ENCODE peak calls at places on chromosome 18, in five cellular contexts. One of them, this sample, is unnamed.

GRCh38 chr18:47331641-47332040 is 80.2 kb upstream of the SKOR2 start:
- DNase-seq in HFF-Myc: no peak
- DNase-seq in neural progenitor cell: no peak
- DNase-seq in AG09309: no peak
- DNase-seq in thoracic aorta: no peak
- DNase-seq in this sample: no peak

GRCh38 chr18:46756559-46757201 is at the start of gene ST8SIA5:
- DNase-seq in HFF-Myc: no peak
- DNase-seq in neural progenitor cell: peak
- DNase-seq in AG09309: no peak
- DNase-seq in thoracic aorta: no peak
- DNase-seq in this sample: no peak

GRCh38 chr18:73487956-73488355 is 620.2 kb upstream of the NETO1 start:
- DNase-seq in HFF-Myc: no peak
- DNase-seq in neural progenitor cell: no peak
- DNase-seq in AG09309: peak
- DNase-seq in thoracic aorta: no peak
- DNase-seq in this sample: no peak

GRCh38 chr18:61833387-61833786 is 59.4 kb downstream of the RNF152 start:
- DNase-seq in HFF-Myc: peak
- DNase-seq in neural progenitor cell: no peak
- DNase-seq in AG09309: peak
- DNase-seq in thoracic aorta: no peak
- DNase-seq in this sample: no peak

GRCh38 chr18:10460414-10461018 is 6.1 kb downstream of the APCDD1 start:
- DNase-seq in HFF-Myc: no peak
- DNase-seq in neural progenitor cell: no peak
- DNase-seq in AG09309: no peak
- DNase-seq in thoracic aorta: no peak
- DNase-seq in this sample: no peak

GRCh38 chr18:12287684-12288405 is 20.2 kb upstream of the TUBB6 start:
- DNase-seq in HFF-Myc: no peak
- DNase-seq in neural progenitor cell: peak
- DNase-seq in AG09309: peak
- DNase-seq in thoracic aorta: peak
- DNase-seq in this sample: peak

GRCh38 chr18:50162486-50163304 is 32.3 kb downstream of the MYO5B start:
- DNase-seq in HFF-Myc: no peak
- DNase-seq in neural progenitor cell: no peak
- DNase-seq in AG09309: no peak
- DNase-seq in thoracic aorta: no peak
- DNase-seq in this sample: no peak

GRCh38 chr18:56083097-56083865 is 495.3 kb upstream of the TCF4 start:
- DNase-seq in HFF-Myc: peak
- DNase-seq in neural progenitor cell: peak
- DNase-seq in AG09309: no peak
- DNase-seq in thoracic aorta: no peak
- DNase-seq in this sample: no peak

GRCh38 chr18:36752929-36753865 is 75.6 kb downstream of the TPGS2 start:
- DNase-seq in HFF-Myc: no peak
- DNase-seq in neural progenitor cell: no peak
- DNase-seq in AG09309: no peak
- DNase-seq in thoracic aorta: no peak
- DNase-seq in this sample: no peak

GRCh38 chr18:23321996-23322395 is 131.1 kb upstream of the RIOK3 start:
- DNase-seq in HFF-Myc: no peak
- DNase-seq in neural progenitor cell: no peak
- DNase-seq in AG09309: no peak
- DNase-seq in thoracic aorta: no peak
- DNase-seq in this sample: no peak

GRCh38 chr18:22563098-22563707 is 145.5 kb upstream of the CTAGE1 start:
- DNase-seq in HFF-Myc: peak
- DNase-seq in neural progenitor cell: peak
- DNase-seq in AG09309: peak
- DNase-seq in thoracic aorta: no peak
- DNase-seq in this sample: no peak

GRCh38 chr18:48842259-48843061 is 108.3 kb downstream of the SMAD7 start:
- DNase-seq in HFF-Myc: no peak
- DNase-seq in neural progenitor cell: no peak
- DNase-seq in AG09309: no peak
- DNase-seq in thoracic aorta: no peak
- DNase-seq in this sample: peak

GRCh38 chr18:58863539-58864145 is 1.0 kb upstream of the ZNF532 start:
- DNase-seq in HFF-Myc: no peak
- DNase-seq in neural progenitor cell: peak
- DNase-seq in AG09309: no peak
- DNase-seq in thoracic aorta: no peak
- DNase-seq in this sample: no peak

GRCh38 chr18:36850527-36851201 is 21.7 kb downstream of the KIAA1328 start:
- DNase-seq in HFF-Myc: peak
- DNase-seq in neural progenitor cell: no peak
- DNase-seq in AG09309: peak
- DNase-seq in thoracic aorta: no peak
- DNase-seq in this sample: no peak

GRCh38 chr18:63979409-63979908 is 9.6 kb downstream of the SERPINB8 start:
- DNase-seq in HFF-Myc: peak
- DNase-seq in neural progenitor cell: peak
- DNase-seq in AG09309: no peak
- DNase-seq in thoracic aorta: no peak
- DNase-seq in this sample: no peak

GRCh38 chr18:51668101-51668500 is 470.6 kb upstream of the MEX3C start:
- DNase-seq in HFF-Myc: peak
- DNase-seq in neural progenitor cell: peak
- DNase-seq in AG09309: no peak
- DNase-seq in thoracic aorta: no peak
- DNase-seq in this sample: no peak

GRCh38 chr18:62399306-62399705 is 74.2 kb downstream of the TNFRSF11A start:
- DNase-seq in HFF-Myc: no peak
- DNase-seq in neural progenitor cell: no peak
- DNase-seq in AG09309: no peak
- DNase-seq in thoracic aorta: no peak
- DNase-seq in this sample: no peak

GRCh38 chr18:37499008-37499407 is 66.6 kb downstream of the CELF4 start:
- DNase-seq in HFF-Myc: no peak
- DNase-seq in neural progenitor cell: peak
- DNase-seq in AG09309: no peak
- DNase-seq in thoracic aorta: no peak
- DNase-seq in this sample: no peak

GRCh38 chr18:47115205-47115604 is 35.1 kb downstream of the HDHD2 start:
- DNase-seq in HFF-Myc: no peak
- DNase-seq in neural progenitor cell: no peak
- DNase-seq in AG09309: no peak
- DNase-seq in thoracic aorta: no peak
- DNase-seq in this sample: no peak

GRCh38 chr18:12579775-12580174 is 78.1 kb downstream of the SPIRE1 start:
- DNase-seq in HFF-Myc: no peak
- DNase-seq in neural progenitor cell: no peak
- DNase-seq in AG09309: no peak
- DNase-seq in thoracic aorta: no peak
- DNase-seq in this sample: no peak

GRCh38 chr18:39946623-39947061 is 2008.4 kb upstream of the PIK3C3 start:
- DNase-seq in HFF-Myc: peak
- DNase-seq in neural progenitor cell: no peak
- DNase-seq in AG09309: no peak
- DNase-seq in thoracic aorta: no peak
- DNase-seq in this sample: no peak

GRCh38 chr18:67232406-67232805 is 284.1 kb downstream of the DSEL start:
- DNase-seq in HFF-Myc: no peak
- DNase-seq in neural progenitor cell: no peak
- DNase-seq in AG09309: peak
- DNase-seq in thoracic aorta: no peak
- DNase-seq in this sample: no peak

GRCh38 chr18:27564066-27564465 is 379.0 kb upstream of the CHST9 start:
- DNase-seq in HFF-Myc: no peak
- DNase-seq in neural progenitor cell: no peak
- DNase-seq in AG09309: no peak
- DNase-seq in thoracic aorta: no peak
- DNase-seq in this sample: no peak

GRCh38 chr18:48777737-48778111 is 173.0 kb downstream of the SMAD7 start:
- DNase-seq in HFF-Myc: no peak
- DNase-seq in neural progenitor cell: no peak
- DNase-seq in AG09309: no peak
- DNase-seq in thoracic aorta: no peak
- DNase-seq in this sample: no peak

GRCh38 chr18:59155140-59155539 is 15.5 kb downstream of the SEC11C start:
- DNase-seq in HFF-Myc: peak
- DNase-seq in neural progenitor cell: no peak
- DNase-seq in AG09309: peak
- DNase-seq in thoracic aorta: no peak
- DNase-seq in this sample: no peak

GRCh38 chr18:2087877-2088673 is 483.2 kb downstream of the METTL4 start:
- DNase-seq in HFF-Myc: no peak
- DNase-seq in neural progenitor cell: no peak
- DNase-seq in AG09309: no peak
- DNase-seq in thoracic aorta: no peak
- DNase-seq in this sample: no peak

GRCh38 chr18:53556450-53556849 is 668.0 kb downstream of the MBD2 start:
- DNase-seq in HFF-Myc: no peak
- DNase-seq in neural progenitor cell: no peak
- DNase-seq in AG09309: no peak
- DNase-seq in thoracic aorta: no peak
- DNase-seq in this sample: no peak

DNA sequence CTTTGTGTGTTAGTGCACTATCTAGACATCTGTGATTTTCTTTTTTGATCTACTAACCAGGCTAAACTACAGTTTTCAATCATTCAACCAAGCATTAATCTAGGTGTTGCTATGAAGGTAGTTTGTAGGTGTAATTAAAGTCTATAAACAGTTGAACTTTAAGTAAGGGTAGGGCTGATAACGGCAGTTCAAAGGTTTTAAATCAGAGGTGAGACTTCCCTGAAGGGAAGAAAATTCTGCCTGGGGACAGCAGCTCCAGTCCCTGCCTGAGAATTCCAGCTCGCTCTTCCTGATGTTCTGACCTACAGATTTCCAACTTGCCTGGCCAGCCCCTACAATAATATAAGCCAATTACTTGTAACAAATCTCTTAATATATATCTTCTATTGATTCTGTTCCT is 663.9 kb downstream of the MBD2 start:
- DNase-seq in HFF-Myc: no peak
- DNase-seq in neural progenitor cell: no peak
- DNase-seq in AG09309: no peak
- DNase-seq in thoracic aorta: no peak
- DNase-seq in this sample: no peak
- TF ChIP-seq CTCF in HFF-Myc: no peak
- TF ChIP-seq CTCF in neural progenitor cell: no peak
- TF ChIP-seq CTCF in AG09309: no peak
- TF ChIP-seq CTCF in thoracic aorta: no peak
- TF ChIP-seq CTCF in this sample: no peak

GRCh38 chr18:79947881-79948610 is 3.4 kb downstream of the SLC66A2 start:
- DNase-seq in HFF-Myc: no peak
- DNase-seq in neural progenitor cell: no peak
- DNase-seq in AG09309: no peak
- DNase-seq in thoracic aorta: no peak
- DNase-seq in this sample: peak
- TF ChIP-seq CTCF in HFF-Myc: no peak
- TF ChIP-seq CTCF in neural progenitor cell: no peak
- TF ChIP-seq CTCF in AG09309: no peak
- TF ChIP-seq CTCF in thoracic aorta: no peak
- TF ChIP-seq CTCF in this sample: no peak

GRCh38 chr18:31825772-31826171 is 65.1 kb upstream of the SLC25A52 start:
- DNase-seq in HFF-Myc: no peak
- DNase-seq in neural progenitor cell: peak
- DNase-seq in AG09309: no peak
- DNase-seq in thoracic aorta: no peak
- DNase-seq in this sample: no peak

GRCh38 chr18:31819106-31819924 is 58.6 kb upstream of the SLC25A52 start:
- DNase-seq in HFF-Myc: peak
- DNase-seq in neural progenitor cell: peak
- DNase-seq in AG09309: peak
- DNase-seq in thoracic aorta: no peak
- DNase-seq in this sample: no peak

GRCh38 chr18:31821452-31822171 is 60.9 kb upstream of the SLC25A52 start:
- DNase-seq in HFF-Myc: no peak
- DNase-seq in neural progenitor cell: no peak
- DNase-seq in AG09309: no peak
- DNase-seq in thoracic aorta: no peak
- DNase-seq in this sample: no peak

DNA sequence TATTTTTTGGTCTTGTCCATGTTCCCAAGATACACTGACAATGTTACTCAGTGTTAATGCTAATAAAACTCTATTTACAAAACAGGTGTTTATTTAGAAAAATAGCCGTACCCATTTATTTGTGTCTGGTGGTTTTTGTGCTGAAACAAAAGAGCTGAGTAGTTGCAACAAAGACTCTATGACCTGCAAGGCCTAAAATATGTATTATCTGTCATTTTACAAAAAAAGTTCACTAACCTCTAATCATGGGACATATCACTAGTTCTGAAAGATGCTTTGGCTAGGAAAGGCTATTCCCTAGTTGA is 59.2 kb upstream of the SLC25A52 start:
- DNase-seq in HFF-Myc: no peak
- DNase-seq in neural progenitor cell: no peak
- DNase-seq in AG09309: no peak
- DNase-seq in thoracic aorta: no peak
- DNase-seq in this sample: no peak
- TF ChIP-seq CTCF in HFF-Myc: no peak
- TF ChIP-seq CTCF in neural progenitor cell: peak
- TF ChIP-seq CTCF in AG09309: no peak
- TF ChIP-seq CTCF in thoracic aorta: no peak
- TF ChIP-seq CTCF in this sample: peak

DNA sequence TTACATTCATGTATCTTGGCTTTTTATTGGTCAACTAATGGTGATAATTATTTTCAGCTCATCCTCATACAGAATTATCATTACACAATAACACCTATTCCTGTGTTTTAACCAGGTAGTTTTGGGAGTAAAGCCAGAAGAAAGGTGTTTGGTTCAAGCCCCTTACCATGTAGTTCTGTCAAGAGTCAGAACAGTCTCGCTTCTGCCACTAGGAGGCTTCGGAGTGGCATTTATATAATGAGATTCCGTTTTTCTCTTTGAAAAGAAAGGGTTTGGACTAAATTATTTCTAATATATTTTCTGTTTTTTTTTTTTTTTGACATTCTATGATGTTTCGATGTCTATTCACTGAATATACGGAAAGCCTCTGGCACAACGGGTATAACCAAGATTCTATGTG is 217.8 kb downstream of the CDH7 start:
- DNase-seq in HFF-Myc: no peak
- DNase-seq in neural progenitor cell: peak
- DNase-seq in AG09309: no peak
- DNase-seq in thoracic aorta: no peak
- DNase-seq in this sample: no peak
- TF ChIP-seq CTCF in HFF-Myc: no peak
- TF ChIP-seq CTCF in neural progenitor cell: peak
- TF ChIP-seq CTCF in AG09309: no peak
- TF ChIP-seq CTCF in thoracic aorta: no peak
- TF ChIP-seq CTCF in this sample: peak